ENCODE peak calls at places on chromosomes 7 and 10, in nine cellular contexts. Q, W, L, F, S, M, A, O and J are unnamed samples.
A peak's percentile ranks its signal among the peaks of the same experiment; 100 is the strongest.

GRCh38 chr10:118046491-118047362 is at the start of gene RAB11FIP2:
- DNase-seq in Q (peak; percentile 97), W (peak; percentile 97), L (peak; percentile 98), F (peak; percentile 93), S (peak; percentile 97), M (peak; percentile 98), A (peak; percentile 73), O (peak; percentile 83), J (peak; percentile 98)

GRCh38 chr7:46286346-46286745 is 365.3 kb upstream of the IGFBP3 start:
- DNase-seq in Q (no peak), W (no peak), L (no peak), F (no peak), S (no peak), M (no peak), A (no peak), O (no peak), J (no peak)

GRCh38 chr7:117169907-117170306 is 153.0 kb downstream of the WNT2 start:
- DNase-seq in Q (no peak), W (no peak), L (no peak), F (peak; percentile 47), S (peak; percentile 34), M (no peak), A (no peak), O (no peak), J (no peak)

GRCh38 chr7:113256883-113257531 is 138.7 kb upstream of the SMIM30 start:
- DNase-seq in Q (no peak), W (no peak), L (no peak), F (no peak), S (no peak), M (no peak), A (no peak), O (no peak), J (no peak)

GRCh38 chr10:1184541-1185415 is 128.6 kb downstream of the WDR37 start:
- DNase-seq in Q (no peak), W (no peak), L (peak; percentile 40), F (no peak), S (no peak), M (no peak), A (no peak), O (no peak), J (no peak)

GRCh38 chr7:45978010-45978681 is 57.1 kb upstream of the IGFBP3 start:
- DNase-seq in Q (no peak), W (no peak), L (no peak), F (peak; percentile 99), S (peak; percentile 32), M (no peak), A (peak; percentile 41), O (peak; percentile 78), J (no peak)

GRCh38 chr7:115019882-115020605 is 98.2 kb downstream of the MDFIC start:
- DNase-seq in Q (no peak), W (no peak), L (no peak), F (no peak), S (no peak), M (no peak), A (no peak), O (no peak), J (no peak)

GRCh38 chr10:110802551-110803238 is 69.0 kb upstream of the PDCD4 start:
- DNase-seq in Q (peak; percentile 75), W (peak; percentile 70), L (peak; percentile 84), F (no peak), S (peak; percentile 71), M (peak; percentile 53), A (no peak), O (peak; percentile 49), J (peak; percentile 76)

GRCh38 chr10:101570764-101571572 is 17.1 kb downstream of the POLL start:
- DNase-seq in Q (no peak), W (no peak), L (no peak), F (no peak), S (no peak), M (no peak), A (no peak), O (no peak), J (peak; percentile 68)

GRCh38 chr10:81875680-81876252 is 772 bp downstream of the NRG3 start:
- DNase-seq in Q (no peak), W (no peak), L (no peak), F (no peak), S (no peak), M (no peak), A (no peak), O (no peak), J (no peak)

GRCh38 chr10:75613685-75614587 is 182.5 kb downstream of the LRMDA start:
- DNase-seq in Q (no peak), W (no peak), L (no peak), F (no peak), S (no peak), M (no peak), A (no peak), O (no peak), J (no peak)

DNA sequence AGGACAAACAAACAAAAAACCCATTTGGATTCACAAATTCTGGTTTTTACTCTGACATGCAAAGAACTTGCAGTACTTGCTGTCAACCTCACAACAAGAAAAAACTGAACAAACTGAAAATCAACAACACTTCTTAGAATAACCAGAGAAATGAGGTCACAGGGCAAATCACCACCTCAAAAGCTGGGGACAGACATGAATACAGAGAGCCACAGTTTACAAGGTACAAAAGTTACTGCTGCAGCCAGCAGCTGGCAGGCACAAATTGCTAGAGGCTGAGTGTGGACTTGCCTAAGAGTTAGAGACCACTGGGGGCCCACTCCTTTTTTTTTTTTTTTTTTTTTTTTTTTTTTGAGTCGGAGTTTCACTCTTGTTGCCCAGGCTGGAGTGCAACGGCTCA is 15.0 kb upstream of the RNF32 start:
- DNase-seq in Q (no peak), W (no peak), L (no peak), F (no peak), S (no peak), M (no peak), A (no peak), O (peak; percentile 56), J (no peak)
- TF ChIP-seq EP300 in Q (no peak), W (no peak), L (no peak), F (no peak), S (no peak), M (no peak), A (no peak), O (no peak), J (no peak)

DNA sequence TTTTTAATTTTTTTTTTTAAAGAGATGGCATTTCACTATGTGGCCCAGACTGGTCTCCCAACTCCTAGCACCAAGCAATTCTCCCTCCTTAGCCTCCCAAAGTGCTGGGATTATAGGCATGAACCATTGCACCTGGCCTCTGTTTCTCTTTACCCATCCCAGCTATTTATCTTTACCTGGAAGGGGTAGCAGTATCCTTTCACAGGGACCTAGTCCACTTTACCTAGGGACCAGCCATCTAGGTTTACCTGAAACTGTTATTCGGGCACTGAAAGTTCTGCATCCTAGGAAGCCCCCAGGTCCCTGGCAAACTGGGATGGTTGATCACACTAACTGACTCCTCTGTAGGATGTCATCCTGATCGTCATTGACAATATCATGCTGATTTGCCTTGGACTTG is 21.7 kb upstream of the AGFG2 start:
- DNase-seq in Q (no peak), W (no peak), L (no peak), F (no peak), S (no peak), M (no peak), A (no peak), O (no peak), J (no peak)
- H3K4me1 ChIP-seq in Q (no peaks in the 10 kb centered on the region), W (peaks cover 15% of the 10 kb centered on the region), L (no peaks in the 10 kb centered on the region), F (peaks cover 8% of the 10 kb centered on the region), S (peaks cover 19% of the 10 kb centered on the region), M (peaks cover 2% of the 10 kb centered on the region), A (no peaks in the 10 kb centered on the region), O (peaks cover 17% of the 10 kb centered on the region), J (peaks cover 17% of the 10 kb centered on the region)

GRCh38 chr10:12020574-12020973 is 22.0 kb downstream of the UPF2 start:
- DNase-seq in Q (no peak), W (no peak), L (no peak), F (no peak), S (no peak), M (no peak), A (no peak), O (no peak), J (no peak)

GRCh38 chr10:12022580-12023257 is 19.9 kb downstream of the UPF2 start:
- DNase-seq in Q (no peak), W (no peak), L (no peak), F (no peak), S (no peak), M (no peak), A (no peak), O (no peak), J (no peak)

GRCh38 chr10:12013926-12014325 is 28.7 kb downstream of the UPF2 start:
- DNase-seq in Q (no peak), W (no peak), L (no peak), F (no peak), S (no peak), M (no peak), A (no peak), O (no peak), J (no peak)

GRCh38 chr10:12019343-12019971 is 23.2 kb downstream of the UPF2 start:
- DNase-seq in Q (no peak), W (no peak), L (peak; percentile 75), F (no peak), S (no peak), M (no peak), A (no peak), O (no peak), J (no peak)

DNA sequence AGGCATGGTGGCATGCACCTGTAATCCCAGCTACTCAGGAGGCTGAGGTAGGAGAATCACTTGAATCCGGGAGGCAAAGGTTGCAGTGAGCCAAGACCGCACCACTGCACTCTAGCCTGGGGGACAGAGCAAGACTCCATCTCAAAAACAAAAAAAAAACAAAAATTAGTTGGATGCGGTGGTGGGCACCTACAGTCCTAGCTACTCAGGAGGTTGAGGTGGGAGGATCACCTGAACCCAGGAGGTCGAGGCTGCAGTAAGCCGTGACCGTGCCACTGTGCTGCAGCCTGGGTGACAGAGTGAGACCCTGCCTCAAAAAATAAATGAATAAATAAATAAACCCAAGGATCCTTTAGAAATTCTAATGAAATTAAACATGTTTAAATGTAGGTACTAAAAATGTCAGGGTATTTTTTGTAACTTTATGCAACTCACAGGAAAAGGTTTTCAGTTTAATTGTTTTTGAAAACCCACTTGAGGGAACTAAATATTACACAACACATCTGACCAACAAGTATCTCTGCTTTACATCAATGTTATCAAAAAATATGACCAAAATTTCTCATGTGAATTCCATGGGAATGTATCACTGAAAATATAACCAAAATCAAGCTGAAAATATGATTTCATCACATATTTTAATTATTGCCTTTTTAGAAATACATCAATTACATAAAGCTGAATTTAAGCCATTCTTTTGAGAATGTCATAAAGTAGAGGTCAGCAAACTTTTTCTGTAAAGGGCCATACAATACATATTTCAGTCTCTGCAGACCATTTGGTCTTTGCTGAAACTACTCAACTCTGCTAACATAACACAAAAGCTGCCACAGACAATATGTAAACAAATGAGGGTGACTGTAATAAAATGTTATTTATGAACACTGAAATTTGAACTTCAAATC is 23.9 kb downstream of the UPF2 start:
- DNase-seq in Q (no peak), W (no peak), L (no peak), F (no peak), S (no peak), M (no peak), A (no peak), O (no peak), J (no peak)
- TF ChIP-seq POLR2A in Q (no peak), W (no peak), L (no peak), F (no peak), S (no peak), M (no peak), A (no peak), O (no peak), J (no peak)

DNA sequence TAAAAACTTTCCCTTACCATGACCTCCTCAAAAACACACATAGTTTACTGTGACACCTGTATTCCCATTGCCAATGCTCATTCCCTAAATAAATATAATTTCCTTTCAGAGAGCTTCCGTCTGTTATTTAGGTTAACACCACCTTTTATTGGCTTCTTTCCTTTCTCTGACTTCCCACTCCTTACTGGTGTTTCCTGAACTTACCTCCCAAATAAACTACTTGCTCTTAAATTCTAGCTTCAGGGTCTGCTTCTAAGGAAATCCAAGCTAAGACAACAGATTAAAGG is 67.4 kb upstream of the ZNF746 start:
- DNase-seq in Q (no peak), W (no peak), L (no peak), F (no peak), S (no peak), M (no peak), A (no peak), O (no peak), J (no peak)
- TF ChIP-seq EP300 in Q (no peak), W (no peak), L (no peak), F (no peak), S (no peak), M (no peak), A (no peak), O (no peak), J (no peak)